ENCODE peak calls at places on chromosomes 16 and 17, in eight cellular contexts. One of them, this sample, is unnamed.

GRCh38 chr16:87593710-87594258 is 8.5 kb upstream of the JPH3 start:
- DNase-seq in stomach: no peak
- DNase-seq in sigmoid colon: no peak
- DNase-seq in breast epithelium: no peak
- DNase-seq in HCT116: no peak
- DNase-seq in GM12891: no peak
- DNase-seq in GM12892: no peak
- DNase-seq in endothelial cell of umbilical vein: no peak
- DNase-seq in this sample: no peak

GRCh38 chr16:9048302-9048700 is 43.1 kb upstream of the HAPSTR1 start:
- DNase-seq in stomach: no peak
- DNase-seq in sigmoid colon: no peak
- DNase-seq in breast epithelium: no peak
- DNase-seq in HCT116: peak
- DNase-seq in GM12891: no peak
- DNase-seq in GM12892: no peak
- DNase-seq in endothelial cell of umbilical vein: no peak
- DNase-seq in this sample: no peak

GRCh38 chr17:56144205-56144604 is 9.1 kb upstream of the ANKFN1 start:
- DNase-seq in stomach: no peak
- DNase-seq in sigmoid colon: no peak
- DNase-seq in breast epithelium: no peak
- DNase-seq in HCT116: no peak
- DNase-seq in GM12891: no peak
- DNase-seq in GM12892: no peak
- DNase-seq in endothelial cell of umbilical vein: no peak
- DNase-seq in this sample: no peak

GRCh38 chr16:85659805-85660511 is 28.8 kb downstream of the GINS2 start:
- DNase-seq in stomach: peak
- DNase-seq in sigmoid colon: peak
- DNase-seq in breast epithelium: peak
- DNase-seq in HCT116: peak
- DNase-seq in GM12891: peak
- DNase-seq in GM12892: peak
- DNase-seq in endothelial cell of umbilical vein: peak
- DNase-seq in this sample: no peak

GRCh38 chr17:43553501-43554018 is 7.4 kb upstream of the ETV4 start:
- DNase-seq in stomach: no peak
- DNase-seq in sigmoid colon: no peak
- DNase-seq in breast epithelium: no peak
- DNase-seq in HCT116: no peak
- DNase-seq in GM12891: no peak
- DNase-seq in GM12892: no peak
- DNase-seq in endothelial cell of umbilical vein: no peak
- DNase-seq in this sample: no peak

GRCh38 chr16:11067266-11067665 is 122.9 kb downstream of the CLEC16A start:
- DNase-seq in stomach: no peak
- DNase-seq in sigmoid colon: peak
- DNase-seq in breast epithelium: no peak
- DNase-seq in HCT116: no peak
- DNase-seq in GM12891: no peak
- DNase-seq in GM12892: no peak
- DNase-seq in endothelial cell of umbilical vein: no peak
- DNase-seq in this sample: no peak

GRCh38 chr17:46834846-46835245 is 16.4 kb upstream of the WNT3 start:
- DNase-seq in stomach: no peak
- DNase-seq in sigmoid colon: no peak
- DNase-seq in breast epithelium: no peak
- DNase-seq in HCT116: no peak
- DNase-seq in GM12891: no peak
- DNase-seq in GM12892: no peak
- DNase-seq in endothelial cell of umbilical vein: no peak
- DNase-seq in this sample: no peak

GRCh38 chr17:77164483-77165030 is 23.8 kb downstream of the SEC14L1 start:
- DNase-seq in stomach: no peak
- DNase-seq in sigmoid colon: no peak
- DNase-seq in breast epithelium: no peak
- DNase-seq in HCT116: no peak
- DNase-seq in GM12891: no peak
- DNase-seq in GM12892: no peak
- DNase-seq in endothelial cell of umbilical vein: peak
- DNase-seq in this sample: no peak

DNA sequence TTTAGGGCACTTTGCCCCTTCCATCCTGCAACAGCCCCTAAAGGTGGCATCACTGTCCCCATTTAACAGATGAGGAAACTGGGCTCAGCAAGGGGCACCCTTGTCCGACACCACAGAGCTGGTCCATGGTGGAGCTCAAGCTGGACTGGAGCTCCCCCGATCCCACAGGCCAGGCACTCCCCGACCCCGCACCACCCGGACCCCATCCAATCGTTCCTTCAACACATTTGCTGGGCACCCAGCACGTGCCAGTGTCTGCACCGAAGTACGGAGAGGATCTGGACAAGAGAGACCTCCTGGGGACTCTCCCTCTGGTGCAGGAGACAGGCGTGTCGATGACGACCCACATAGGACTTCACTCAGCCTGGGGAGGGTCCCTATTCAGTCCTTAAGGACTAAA is 13.4 kb downstream of the EMC6 start:
- DNase-seq in stomach: no peak
- DNase-seq in sigmoid colon: no peak
- DNase-seq in breast epithelium: no peak
- DNase-seq in HCT116: no peak
- DNase-seq in GM12891: no peak
- DNase-seq in GM12892: no peak
- DNase-seq in endothelial cell of umbilical vein: no peak
- DNase-seq in this sample: no peak
- TF ChIP-seq POLR2A in stomach: no peak
- TF ChIP-seq POLR2A in sigmoid colon: no peak
- TF ChIP-seq POLR2A in breast epithelium: no peak
- TF ChIP-seq POLR2A in HCT116: no peak
- TF ChIP-seq POLR2A in GM12891: no peak
- TF ChIP-seq POLR2A in GM12892: no peak
- TF ChIP-seq POLR2A in endothelial cell of umbilical vein: no peak
- TF ChIP-seq POLR2A in this sample: no peak

DNA sequence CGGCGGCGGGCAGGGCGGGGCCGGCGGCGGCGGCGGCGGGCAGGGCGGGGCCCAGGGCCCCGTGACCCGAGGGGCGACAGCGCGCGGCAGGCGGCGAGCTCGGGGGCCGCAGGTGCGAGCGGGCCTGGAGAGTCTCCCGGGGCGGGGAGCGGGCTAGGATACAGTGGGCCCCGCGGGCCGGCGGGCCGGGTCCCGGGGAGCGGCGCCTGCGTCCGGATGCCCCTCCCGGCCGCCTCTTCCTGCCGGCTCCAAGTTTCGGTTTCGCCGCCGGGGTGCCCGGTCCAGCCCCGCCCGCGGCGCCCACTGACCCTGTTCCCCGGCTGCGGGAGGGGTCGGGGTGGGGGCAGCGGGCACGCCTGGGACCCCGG is at the start of gene RNF213:
- DNase-seq in stomach: peak
- DNase-seq in sigmoid colon: no peak
- DNase-seq in breast epithelium: no peak
- DNase-seq in HCT116: no peak
- DNase-seq in GM12891: peak
- DNase-seq in GM12892: peak
- DNase-seq in endothelial cell of umbilical vein: peak
- DNase-seq in this sample: no peak
- TF ChIP-seq POLR2AphosphoS5 in stomach: peak
- TF ChIP-seq POLR2AphosphoS5 in sigmoid colon: peak
- TF ChIP-seq POLR2AphosphoS5 in breast epithelium: no peak
- TF ChIP-seq POLR2AphosphoS5 in HCT116: peak
- TF ChIP-seq POLR2AphosphoS5 in GM12891: no peak
- TF ChIP-seq POLR2AphosphoS5 in GM12892: no peak
- TF ChIP-seq POLR2AphosphoS5 in endothelial cell of umbilical vein: peak
- TF ChIP-seq POLR2AphosphoS5 in this sample: no peak

DNA sequence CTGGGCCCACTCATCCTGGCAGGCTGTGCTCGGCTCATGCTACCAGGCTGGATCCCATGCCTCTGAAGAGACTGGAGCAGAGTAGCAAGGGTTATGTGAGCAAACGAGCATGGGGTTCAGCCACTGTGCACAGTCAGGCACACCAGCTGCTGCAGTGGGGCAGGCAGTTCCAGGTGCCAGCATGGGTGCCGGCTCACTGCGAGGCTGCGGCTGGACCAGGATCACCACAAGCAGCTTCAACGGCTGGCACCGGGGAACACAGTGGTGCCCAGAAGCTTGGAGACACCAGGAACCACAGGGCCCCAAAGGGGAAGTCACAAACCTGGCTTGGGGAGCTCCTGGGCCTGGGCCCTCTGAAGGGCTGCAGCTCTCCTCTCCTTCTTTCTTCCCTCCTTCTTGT is 45.8 kb upstream of the CLEC19A start:
- DNase-seq in stomach: no peak
- DNase-seq in sigmoid colon: no peak
- DNase-seq in breast epithelium: no peak
- DNase-seq in HCT116: no peak
- DNase-seq in GM12891: no peak
- DNase-seq in GM12892: no peak
- DNase-seq in endothelial cell of umbilical vein: no peak
- DNase-seq in this sample: no peak
- TF ChIP-seq POLR2A in stomach: no peak
- TF ChIP-seq POLR2A in sigmoid colon: no peak
- TF ChIP-seq POLR2A in breast epithelium: no peak
- TF ChIP-seq POLR2A in HCT116: no peak
- TF ChIP-seq POLR2A in GM12891: no peak
- TF ChIP-seq POLR2A in GM12892: no peak
- TF ChIP-seq POLR2A in endothelial cell of umbilical vein: no peak
- TF ChIP-seq POLR2A in this sample: no peak

GRCh38 chr16:57276596-57276995 is 7.9 kb downstream of the PLLP start:
- DNase-seq in stomach: no peak
- DNase-seq in sigmoid colon: peak
- DNase-seq in breast epithelium: no peak
- DNase-seq in HCT116: no peak
- DNase-seq in GM12891: no peak
- DNase-seq in GM12892: no peak
- DNase-seq in endothelial cell of umbilical vein: no peak
- DNase-seq in this sample: no peak
- TF ChIP-seq POLR2AphosphoS5 in stomach: no peak
- TF ChIP-seq POLR2AphosphoS5 in sigmoid colon: no peak
- TF ChIP-seq POLR2AphosphoS5 in breast epithelium: no peak
- TF ChIP-seq POLR2AphosphoS5 in HCT116: no peak
- TF ChIP-seq POLR2AphosphoS5 in GM12891: no peak
- TF ChIP-seq POLR2AphosphoS5 in GM12892: no peak
- TF ChIP-seq POLR2AphosphoS5 in endothelial cell of umbilical vein: no peak
- TF ChIP-seq POLR2AphosphoS5 in this sample: peak

GRCh38 chr16:589658-590159 is at the start of gene RAB40C:
- DNase-seq in stomach: peak
- DNase-seq in sigmoid colon: peak
- DNase-seq in breast epithelium: peak
- DNase-seq in HCT116: peak
- DNase-seq in GM12891: peak
- DNase-seq in GM12892: peak
- DNase-seq in endothelial cell of umbilical vein: peak
- DNase-seq in this sample: peak
- TF ChIP-seq POLR2A in stomach: no peak
- TF ChIP-seq POLR2A in sigmoid colon: no peak
- TF ChIP-seq POLR2A in breast epithelium: no peak
- TF ChIP-seq POLR2A in HCT116: no peak
- TF ChIP-seq POLR2A in GM12891: no peak
- TF ChIP-seq POLR2A in GM12892: no peak
- TF ChIP-seq POLR2A in endothelial cell of umbilical vein: no peak
- TF ChIP-seq POLR2A in this sample: no peak

GRCh38 chr17:40068917-40069750 is 6.4 kb downstream of the THRA start:
- DNase-seq in stomach: peak
- DNase-seq in sigmoid colon: peak
- DNase-seq in breast epithelium: peak
- DNase-seq in HCT116: no peak
- DNase-seq in GM12891: peak
- DNase-seq in GM12892: no peak
- DNase-seq in endothelial cell of umbilical vein: peak
- DNase-seq in this sample: no peak
- TF ChIP-seq POLR2AphosphoS5 in stomach: peak
- TF ChIP-seq POLR2AphosphoS5 in sigmoid colon: peak
- TF ChIP-seq POLR2AphosphoS5 in breast epithelium: peak
- TF ChIP-seq POLR2AphosphoS5 in HCT116: no peak
- TF ChIP-seq POLR2AphosphoS5 in GM12891: no peak
- TF ChIP-seq POLR2AphosphoS5 in GM12892: no peak
- TF ChIP-seq POLR2AphosphoS5 in endothelial cell of umbilical vein: no peak
- TF ChIP-seq POLR2AphosphoS5 in this sample: peak

GRCh38 chr16:53369921-53370320 is 64.3 kb upstream of the RBL2 start:
- DNase-seq in stomach: no peak
- DNase-seq in sigmoid colon: no peak
- DNase-seq in breast epithelium: no peak
- DNase-seq in HCT116: no peak
- DNase-seq in GM12891: no peak
- DNase-seq in GM12892: no peak
- DNase-seq in endothelial cell of umbilical vein: no peak
- DNase-seq in this sample: no peak

GRCh38 chr16:53378138-53378537 is 56.1 kb upstream of the RBL2 start:
- DNase-seq in stomach: no peak
- DNase-seq in sigmoid colon: no peak
- DNase-seq in breast epithelium: no peak
- DNase-seq in HCT116: no peak
- DNase-seq in GM12891: no peak
- DNase-seq in GM12892: no peak
- DNase-seq in endothelial cell of umbilical vein: no peak
- DNase-seq in this sample: no peak

GRCh38 chr16:53370827-53371226 is 63.4 kb upstream of the RBL2 start:
- DNase-seq in stomach: no peak
- DNase-seq in sigmoid colon: no peak
- DNase-seq in breast epithelium: no peak
- DNase-seq in HCT116: no peak
- DNase-seq in GM12891: no peak
- DNase-seq in GM12892: no peak
- DNase-seq in endothelial cell of umbilical vein: no peak
- DNase-seq in this sample: no peak

GRCh38 chr16:53372942-53373871 is 61.1 kb upstream of the RBL2 start:
- DNase-seq in stomach: peak
- DNase-seq in sigmoid colon: no peak
- DNase-seq in breast epithelium: peak
- DNase-seq in HCT116: peak
- DNase-seq in GM12891: peak
- DNase-seq in GM12892: no peak
- DNase-seq in endothelial cell of umbilical vein: no peak
- DNase-seq in this sample: no peak
- TF ChIP-seq POLR2A in stomach: no peak
- TF ChIP-seq POLR2A in sigmoid colon: no peak
- TF ChIP-seq POLR2A in breast epithelium: no peak
- TF ChIP-seq POLR2A in HCT116: no peak
- TF ChIP-seq POLR2A in GM12891: no peak
- TF ChIP-seq POLR2A in GM12892: no peak
- TF ChIP-seq POLR2A in endothelial cell of umbilical vein: no peak
- TF ChIP-seq POLR2A in this sample: no peak

DNA sequence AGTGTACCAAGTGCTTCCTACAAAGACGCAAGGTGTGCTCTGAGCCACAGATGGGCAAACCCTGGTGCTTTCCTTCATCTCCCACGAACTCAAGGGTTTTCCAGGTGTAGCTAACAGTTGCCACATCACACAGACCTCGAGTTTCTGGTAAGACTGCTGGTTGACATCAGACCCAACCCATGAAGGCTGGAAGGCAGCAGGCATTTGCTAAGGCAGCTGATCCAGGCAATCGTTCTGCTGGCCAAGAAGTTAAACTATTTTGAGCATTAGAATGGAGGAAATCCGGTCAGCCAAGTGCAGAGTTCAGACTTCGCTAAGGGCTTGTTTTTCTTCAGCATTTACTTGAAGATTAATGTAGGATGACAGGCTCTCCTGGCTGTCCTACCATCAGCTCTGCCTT is 11.5 kb downstream of the HAS3 start:
- DNase-seq in stomach: peak
- DNase-seq in sigmoid colon: peak
- DNase-seq in breast epithelium: no peak
- DNase-seq in HCT116: no peak
- DNase-seq in GM12891: no peak
- DNase-seq in GM12892: no peak
- DNase-seq in endothelial cell of umbilical vein: peak
- DNase-seq in this sample: no peak
- TF ChIP-seq POLR2AphosphoS5 in stomach: no peak
- TF ChIP-seq POLR2AphosphoS5 in sigmoid colon: no peak
- TF ChIP-seq POLR2AphosphoS5 in breast epithelium: no peak
- TF ChIP-seq POLR2AphosphoS5 in HCT116: no peak
- TF ChIP-seq POLR2AphosphoS5 in GM12891: no peak
- TF ChIP-seq POLR2AphosphoS5 in GM12892: no peak
- TF ChIP-seq POLR2AphosphoS5 in endothelial cell of umbilical vein: no peak
- TF ChIP-seq POLR2AphosphoS5 in this sample: no peak

GRCh38 chr16:27313422-27314160 is at the start of gene IL4R:
- DNase-seq in stomach: peak
- DNase-seq in sigmoid colon: peak
- DNase-seq in breast epithelium: no peak
- DNase-seq in HCT116: peak
- DNase-seq in GM12891: peak
- DNase-seq in GM12892: peak
- DNase-seq in endothelial cell of umbilical vein: peak
- DNase-seq in this sample: no peak
- TF ChIP-seq POLR2A in stomach: peak
- TF ChIP-seq POLR2A in sigmoid colon: peak
- TF ChIP-seq POLR2A in breast epithelium: no peak
- TF ChIP-seq POLR2A in HCT116: no peak
- TF ChIP-seq POLR2A in GM12891: no peak
- TF ChIP-seq POLR2A in GM12892: peak
- TF ChIP-seq POLR2A in endothelial cell of umbilical vein: no peak
- TF ChIP-seq POLR2A in this sample: peak